ENCODE peak calls at places on chromosomes 3 and 15, in five cellular contexts. P is HepG2, V is A673, D is tibial artery, C is GM23338. J is an unnamed sample.

GRCh38 chr15:74784426-74784825 is 2.5 kb downstream of the CSK start:
- DNase-seq in P (no peak), V (no peak), D (no peak), C (no peak), J (no peak)

GRCh38 chr3:27905625-27906024 is 183.5 kb upstream of the EOMES start:
- DNase-seq in P (no peak), V (no peak), D (no peak), C (no peak), J (no peak)

GRCh38 chr3:123749716-123750115 is 134.4 kb downstream of the MYLK start:
- DNase-seq in P (peak; percentile 44), V (no peak), D (no peak), C (no peak), J (no peak)

GRCh38 chr3:134186391-134186790 is 64.3 kb downstream of the RYK start:
- DNase-seq in P (no peak), V (no peak), D (no peak), C (no peak), J (no peak)

GRCh38 chr15:100141304-100142080 is 200.3 kb downstream of the ADAMTS17 start:
- DNase-seq in P (no peak), V (no peak), D (no peak), C (no peak), J (no peak)

GRCh38 chr3:114718897-114719208 is 425.0 kb downstream of the TIGIT start:
- DNase-seq in P (peak; percentile 25), V (no peak), D (no peak), C (no peak), J (no peak)

GRCh38 chr15:80396094-80396493 is 8.1 kb upstream of the ARNT2 start:
- DNase-seq in P (no peak), V (no peak), D (no peak), C (peak; percentile 57), J (no peak)

GRCh38 chr3:154129625-154130024 is 8.4 kb downstream of the ARHGEF26 start:
- DNase-seq in P (no peak), V (no peak), D (peak; percentile 24), C (no peak), J (no peak)

GRCh38 chr15:99320374-99321215 is 69.3 kb downstream of the LRRC28 start:
- DNase-seq in P (no peak), V (no peak), D (no peak), C (no peak), J (no peak)

GRCh38 chr3:7447197-7447769 is 586.4 kb downstream of the GRM7 start:
- DNase-seq in P (no peak), V (no peak), D (no peak), C (no peak), J (peak; percentile 43)

DNA sequence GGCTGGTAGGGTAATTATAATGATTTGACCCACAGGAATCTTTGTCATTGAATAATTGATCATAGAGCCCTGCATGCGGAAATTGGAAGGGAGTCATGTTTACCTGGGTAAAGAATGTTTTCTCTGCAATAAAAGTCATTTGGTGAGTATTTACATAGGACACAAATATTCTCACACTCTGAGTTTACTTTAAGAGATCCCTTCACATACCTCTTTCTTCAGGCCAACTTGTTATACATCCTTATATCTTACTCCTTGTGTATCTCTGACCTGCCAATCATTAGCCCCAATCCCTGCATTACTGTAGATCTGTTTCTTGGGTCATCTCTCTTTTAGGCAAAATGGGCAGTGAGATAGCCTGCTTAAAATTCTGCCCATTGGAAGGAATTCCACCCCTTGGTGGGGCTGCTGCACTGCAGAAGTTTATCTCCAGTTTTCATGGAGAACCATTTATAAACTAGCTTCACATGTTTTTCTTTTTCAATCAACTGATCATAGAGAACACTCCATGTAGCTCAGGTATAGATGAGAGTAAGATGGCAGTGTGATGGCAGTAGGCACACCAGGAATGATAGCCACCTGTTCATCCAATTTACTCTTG is 46.2 kb downstream of the ILDR1 start:
- DNase-seq in P (no peak), V (no peak), D (no peak), C (no peak), J (no peak)
- TF ChIP-seq CTCF in P (no peak), V (peak; percentile 26), D (no peak), C (no peak), J (peak; percentile 15)

GRCh38 chr15:25061808-25062550 is 107.2 kb downstream of the SNRPN start:
- DNase-seq in P (no peak), V (no peak), D (no peak), C (no peak), J (no peak)
- H3K4me3 ChIP-seq in P (no peak overlapping the region), V (no peak overlapping the region), D (no peak overlapping the region), C (no peak overlapping the region), J (no peak overlapping the region)

DNA sequence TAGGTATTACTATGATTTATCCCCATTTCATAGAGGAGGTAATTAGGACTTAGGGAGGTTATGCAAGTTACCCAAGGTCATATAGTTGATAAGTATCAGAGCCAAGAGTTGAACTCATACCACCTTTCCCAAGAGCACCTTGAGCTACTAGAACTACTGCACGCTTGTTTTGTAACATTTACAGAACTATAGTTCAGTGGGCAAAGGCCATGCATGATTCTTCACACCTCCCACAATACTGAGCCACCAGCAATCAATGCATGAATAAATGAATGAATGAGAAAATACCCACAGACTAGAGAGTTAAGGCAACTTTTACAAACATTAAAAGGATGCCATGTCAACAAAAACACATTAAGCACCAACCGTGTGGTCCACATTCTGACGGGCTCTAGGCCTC is 46.8 kb downstream of the LIPC start:
- DNase-seq in P (no peak), V (no peak), D (no peak), C (no peak), J (no peak)
- H3K27me3 ChIP-seq in P (no peaks in the 10 kb centered on the region), V (no peaks in the 10 kb centered on the region), D (no peaks in the 10 kb centered on the region), C (no peaks in the 10 kb centered on the region), J (no peaks in the 10 kb centered on the region)

GRCh38 chr3:54046677-54047214 is 75.6 kb upstream of the CACNA2D3 start:
- DNase-seq in P (no peak), V (no peak), D (no peak), C (no peak), J (no peak)

GRCh38 chr3:54053201-54053600 is 69.2 kb upstream of the CACNA2D3 start:
- DNase-seq in P (no peak), V (no peak), D (no peak), C (no peak), J (no peak)

GRCh38 chr3:54045416-54045815 is 76.9 kb upstream of the CACNA2D3 start:
- DNase-seq in P (peak; percentile 6), V (no peak), D (no peak), C (no peak), J (no peak)

GRCh38 chr3:54042259-54042823 is 80.0 kb upstream of the CACNA2D3 start:
- DNase-seq in P (no peak), V (no peak), D (no peak), C (peak; percentile 17), J (no peak)

GRCh38 chr3:54047568-54047967 is 74.8 kb upstream of the CACNA2D3 start:
- DNase-seq in P (no peak), V (no peak), D (no peak), C (no peak), J (no peak)
- TF ChIP-seq CTCF in P (no peak), V (no peak), D (no peak), C (no peak), J (no peak)

DNA sequence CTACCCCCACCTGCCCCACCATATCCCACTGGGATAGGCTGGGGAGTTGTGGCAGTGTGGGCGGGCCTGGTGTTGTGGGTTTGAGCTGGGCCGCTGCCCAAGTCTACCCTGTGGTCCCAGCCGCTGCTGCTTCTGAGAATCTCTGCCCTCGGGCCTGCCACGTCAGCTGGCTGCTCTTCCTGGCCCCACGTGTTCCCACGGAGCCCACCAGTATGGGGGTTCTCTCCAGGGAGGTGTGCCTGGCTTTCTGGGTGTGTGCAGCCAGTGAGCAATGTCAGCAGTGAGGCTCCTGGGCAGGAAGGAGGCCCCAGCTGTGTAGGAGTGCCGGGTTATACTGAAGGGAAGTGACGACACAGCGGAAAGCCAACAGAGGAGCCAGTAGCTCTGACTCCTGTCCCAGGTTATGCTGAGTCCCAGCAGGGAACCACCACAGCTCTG is 10.5 kb downstream of the GNAI2 start:
- DNase-seq in P (no peak), V (peak; percentile 39), D (no peak), C (peak; percentile 52), J (no peak)
- H3K4me3 ChIP-seq in P (no peak overlapping the region), V (peak overlapping the region; percentile 42), D (peak overlapping the region; percentile 39), C (peak overlapping the region; percentile 35), J (peak overlapping the region; percentile 60)

GRCh38 chr15:88752956-88753355 is 50.3 kb upstream of the ACAN start:
- DNase-seq in P (no peak), V (no peak), D (no peak), C (no peak), J (no peak)
- H3K27me3 ChIP-seq in P (no peaks in the 10 kb centered on the region), V (peaks cover 55% of the 10 kb centered on the region), D (no peaks in the 10 kb centered on the region), C (no peaks in the 10 kb centered on the region), J (no peaks in the 10 kb centered on the region)

GRCh38 chr3:122299872-122300460 is 25.1 kb upstream of the CSTA start:
- DNase-seq in P (peak; percentile 33), V (peak; percentile 45), D (no peak), C (peak; percentile 75), J (peak; percentile 30)
- TF ChIP-seq CTCF in P (peak; percentile 60), V (peak; percentile 61), D (no peak), C (peak; percentile 73), J (peak; percentile 69)

DNA sequence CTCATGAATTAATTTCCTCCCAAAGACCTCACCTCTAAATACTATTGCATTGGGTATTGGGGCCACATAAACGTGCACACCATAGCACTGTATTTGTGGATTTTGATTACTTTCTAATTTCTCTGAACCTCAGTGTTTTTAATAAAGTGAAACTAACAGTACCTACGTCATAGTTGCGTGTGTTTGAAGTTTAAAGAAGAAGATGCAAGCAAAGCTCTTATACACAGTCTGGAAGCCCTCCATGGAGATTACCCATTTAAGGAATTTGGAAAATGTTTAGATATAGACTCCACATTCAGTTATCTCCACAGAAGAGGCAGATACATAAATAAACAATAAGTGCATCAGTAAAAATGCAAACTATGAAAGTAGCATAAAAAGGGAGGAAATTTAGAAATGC is 581.1 kb upstream of the GBE1 start:
- DNase-seq in P (no peak), V (no peak), D (no peak), C (no peak), J (no peak)
- H3K4me3 ChIP-seq in P (no peak overlapping the region), V (no peak overlapping the region), D (no peak overlapping the region), C (no peak overlapping the region), J (no peak overlapping the region)

GRCh38 chr15:51096976-51097375 is 2.3 kb upstream of the TNFAIP8L3 start:
- DNase-seq in P (no peak), V (no peak), D (no peak), C (no peak), J (no peak)
- H3K27me3 ChIP-seq in P (no peaks in the 10 kb centered on the region), V (peaks cover 67% of the 10 kb centered on the region), D (no peaks in the 10 kb centered on the region), C (peaks cover 52% of the 10 kb centered on the region), J (peaks cover 2% of the 10 kb centered on the region)

J was measured in GM06990.